ENCODE peak calls at places on chromosomes 6 and 20, in eight cellular contexts. E is tibial nerve, N is A549, Y is sigmoid colon, J is SK-N-SH, K is HepG2, M is upper lobe of left lung, O is K562. P is an unnamed sample.

GRCh38 chr6:40328376-40328987 is 258.7 kb downstream of the LRFN2 start:
- DNase-seq in J (peak), K (no peak), N (peak), Y (no peak), M (peak), O (peak), E (no peak), P (peak)

GRCh38 chr6:1527098-1527497 is 82.6 kb upstream of the FOXC1 start:
- DNase-seq in J (no peak), O (no peak), Y (no peak), K (no peak), N (no peak), E (peak), M (peak), P (peak)

GRCh38 chr20:24990810-24991252 is 1.7 kb downstream of the APMAP start:
- DNase-seq in N (no peak), K (no peak), M (peak), J (no peak), Y (peak), O (no peak), E (no peak), P (no peak)

GRCh38 chr6:159977242-159978214 is 8.6 kb downstream of the IGF2R start:
- DNase-seq in E (peak), K (no peak), Y (peak), O (no peak), J (no peak), M (peak), N (no peak), P (no peak)

GRCh38 chr20:1944345-1945099 is 49.3 kb downstream of the SIRPA start:
- DNase-seq in N (no peak), E (no peak), K (no peak), O (no peak), Y (peak), M (peak), J (no peak), P (no peak)

GRCh38 chr6:72950114-72950860 is 275.0 kb downstream of the KHDC1L start:
- DNase-seq in N (peak), K (peak), E (no peak), Y (no peak), O (no peak), J (no peak), M (no peak), P (no peak)

GRCh38 chr6:87336367-87336766 is 7.3 kb upstream of the GJB7 start:
- DNase-seq in Y (no peak), J (no peak), M (no peak), N (no peak), K (no peak), O (peak), E (no peak), P (no peak)

GRCh38 chr20:62823688-62824475 is 7.0 kb downstream of the COL9A3 start:
- DNase-seq in M (no peak), E (no peak), O (no peak), J (no peak), K (no peak), Y (no peak), N (no peak), P (no peak)

GRCh38 chr20:45044084-45044573 is 56.8 kb downstream of the KCNS1 start:
- DNase-seq in N (peak), Y (no peak), E (peak), K (peak), O (peak), J (peak), M (peak), P (peak)

GRCh38 chr6:166121721-166122120 is 45.9 kb downstream of the TBXT start:
- DNase-seq in J (no peak), M (no peak), O (no peak), K (no peak), E (no peak), Y (no peak), N (no peak), P (no peak)

GRCh38 chr6:29723666-29724588 is 693 bp downstream of the HLA-F start:
- DNase-seq in Y (no peak), N (no peak), J (peak), O (peak), K (no peak), E (peak), M (peak), P (peak)

GRCh38 chr6:114000066-114000465 is 29.1 kb upstream of the HDAC2 start:
- DNase-seq in J (no peak), N (no peak), O (no peak), K (no peak), E (no peak), Y (no peak), M (no peak), P (no peak)

GRCh38 chr20:51854912-51855311 is 52.6 kb upstream of the SALL4 start:
- DNase-seq in Y (no peak), K (no peak), O (no peak), M (no peak), J (no peak), E (no peak), N (no peak), P (no peak)

GRCh38 chr6:40957616-40958492 is 81.2 kb downstream of the UNC5CL start:
- DNase-seq in J (no peak), Y (no peak), O (no peak), E (no peak), N (peak), M (no peak), K (peak), P (no peak)

GRCh38 chr6:7241709-7242645 is 71.0 kb downstream of the SSR1 start:
- DNase-seq in Y (no peak), O (no peak), M (peak), N (no peak), K (peak), J (no peak), E (no peak), P (peak)

GRCh38 chr20:22700387-22700786 is 116.0 kb upstream of the FOXA2 start:
- DNase-seq in M (no peak), N (no peak), K (no peak), J (no peak), Y (no peak), O (no peak), E (no peak), P (no peak)

GRCh38 chr6:11773581-11773980 is 5.0 kb downstream of the ADTRP start:
- DNase-seq in N (no peak), J (no peak), O (no peak), E (no peak), Y (no peak), M (no peak), K (no peak), P (no peak)

GRCh38 chr20:53738039-53738944 is 144.7 kb upstream of the ZNF217 start:
- DNase-seq in E (peak), Y (no peak), N (peak), O (peak), K (peak), M (peak), J (peak), P (peak)

GRCh38 chr6:16658661-16659060 is 102.6 kb downstream of the ATXN1 start:
- DNase-seq in J (no peak), O (no peak), N (no peak), K (no peak), Y (no peak), M (no peak), E (no peak), P (no peak)

GRCh38 chr6:33053230-33053629 is 20.2 kb downstream of the HLA-DPA1 start:
- DNase-seq in E (no peak), J (no peak), Y (no peak), M (no peak), K (peak), N (no peak), O (no peak), P (no peak)

GRCh38 chr6:18350271-18350670 is 36.9 kb upstream of the RNF144B start:
- DNase-seq in J (no peak), N (no peak), O (no peak), K (no peak), Y (no peak), E (no peak), M (peak), P (no peak)

GRCh38 chr6:159826968-159827647 is 27.0 kb downstream of the PNLDC1 start:
- DNase-seq in Y (no peak), N (no peak), O (no peak), K (no peak), E (no peak), M (no peak), J (no peak), P (no peak)

GRCh38 chr6:67450641-67451040 is 1184.4 kb upstream of the ADGRB3 start:
- DNase-seq in M (no peak), K (no peak), Y (no peak), N (no peak), E (no peak), J (no peak), O (no peak), P (no peak)

GRCh38 chr6:149079456-149079855 is 238.1 kb upstream of the TAB2 start:
- DNase-seq in E (no peak), J (no peak), M (no peak), N (no peak), K (no peak), O (no peak), Y (no peak), P (no peak)

GRCh38 chr20:63172726-63173125 is 43.2 kb downstream of the YTHDF1 start:
- DNase-seq in N (no peak), M (no peak), O (peak), E (no peak), J (no peak), K (peak), Y (no peak), P (no peak)

GRCh38 chr6:16762265-16762546 is 946 bp upstream of the ATXN1 start:
- DNase-seq in M (no peak), Y (no peak), O (no peak), K (no peak), E (no peak), N (peak), J (no peak), P (no peak)

GRCh38 chr20:18466894-18467678 is at the start of the genes DZANK1 and POLR3F:
- DNase-seq in K (peak), Y (peak), O (peak), J (peak), N (peak), M (peak), E (peak), P (peak)

GRCh38 chr6:155909710-155910109 is 454.1 kb upstream of the NOX3 start:
- DNase-seq in O (no peak), J (no peak), E (no peak), N (no peak), M (no peak), K (no peak), Y (no peak), P (no peak)

GRCh38 chr6:80639243-80639642 is 532.8 kb downstream of the BCKDHB start:
- DNase-seq in O (no peak), N (no peak), E (no peak), J (no peak), K (no peak), Y (no peak), M (no peak), P (no peak)

GRCh38 chr20:24835195-24835594 is 113.9 kb upstream of the CST7 start:
- DNase-seq in O (no peak), K (no peak), E (no peak), Y (no peak), J (no peak), N (no peak), M (no peak), P (no peak)

GRCh38 chr6:54697423-54697822 is 149.1 kb upstream of the FAM83B start:
- DNase-seq in O (no peak), M (no peak), K (no peak), J (no peak), N (no peak), Y (no peak), E (no peak), P (no peak)

GRCh38 chr6:121879149-121879548 is 443.7 kb downstream of the GJA1 start:
- DNase-seq in K (no peak), Y (no peak), M (no peak), N (no peak), E (no peak), J (no peak), O (no peak), P (no peak)

GRCh38 chr20:63794614-63795013 is 36.5 kb downstream of the ZBTB46 start:
- DNase-seq in M (no peak), O (no peak), J (no peak), Y (no peak), K (no peak), E (no peak), N (no peak), P (peak)

GRCh38 chr6:23176471-23176870 is 607.1 kb downstream of the HDGFL1 start:
- DNase-seq in E (no peak), J (no peak), K (no peak), N (no peak), Y (no peak), M (no peak), O (no peak), P (no peak)

GRCh38 chr20:39823239-39823638 is 861.1 kb downstream of the DHX35 start:
- DNase-seq in N (no peak), J (no peak), M (no peak), K (no peak), Y (no peak), E (no peak), O (no peak), P (no peak)

GRCh38 chr6:128394171-128394570 is 126.2 kb downstream of the PTPRK start:
- DNase-seq in M (no peak), J (no peak), N (no peak), E (no peak), Y (no peak), K (no peak), O (no peak), P (no peak)

GRCh38 chr6:115945806-115946205 is 114.9 kb downstream of the FRK start:
- DNase-seq in J (no peak), M (no peak), Y (no peak), N (no peak), O (no peak), K (no peak), E (no peak), P (no peak)
- TF ChIP-seq EP300 in J (no peak), M (no peak), Y (no peak), N (no peak), O (no peak), K (no peak), E (no peak), P (no peak)

GRCh38 chr6:36731622-36732310 is 34.1 kb downstream of the RAB44 start:
- DNase-seq in O (no peak), N (no peak), Y (peak), M (no peak), K (no peak), J (no peak), E (no peak), P (no peak)

GRCh38 chr6:36733300-36733699 is 35.7 kb downstream of the RAB44 start:
- DNase-seq in O (no peak), E (no peak), N (no peak), Y (no peak), M (no peak), J (no peak), K (no peak), P (no peak)

GRCh38 chr6:36735110-36735971 is 37.7 kb downstream of the RAB44 start:
- DNase-seq in Y (peak), E (peak), N (no peak), O (no peak), K (no peak), M (peak), J (no peak), P (peak)

GRCh38 chr6:36737043-36737785 is 39.6 kb downstream of the RAB44 start:
- DNase-seq in K (no peak), E (no peak), O (no peak), N (no peak), Y (no peak), M (no peak), J (no peak), P (no peak)

DNA sequence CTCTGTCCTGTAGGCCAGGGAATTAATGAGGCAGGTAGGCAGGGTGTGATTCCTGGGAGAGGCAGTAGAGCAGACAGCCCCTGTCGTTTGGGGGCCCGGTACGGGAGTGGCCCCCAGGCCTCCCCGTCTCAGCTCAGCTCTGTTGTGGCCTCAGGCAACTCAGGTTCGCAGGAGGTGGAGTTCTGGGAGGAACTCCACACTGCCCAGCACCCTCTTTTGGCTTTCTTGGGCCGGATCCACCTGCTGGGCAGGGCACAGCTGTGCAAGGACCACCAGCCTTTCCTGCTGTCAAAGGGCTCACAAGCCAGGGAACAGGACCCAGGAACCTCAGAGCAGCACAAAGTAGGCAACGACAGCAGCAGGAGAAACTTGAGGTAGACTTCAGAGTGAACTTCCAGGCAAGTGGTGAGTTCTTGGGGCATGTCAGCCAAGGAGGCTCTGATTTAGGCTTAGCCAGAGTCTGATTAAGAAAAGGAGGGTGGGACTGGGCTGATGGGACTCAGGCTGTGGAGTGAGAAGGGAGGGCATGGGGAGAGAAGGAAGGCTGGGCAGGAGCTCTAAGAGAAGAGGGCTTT is 36.9 kb downstream of the RAB44 start:
- DNase-seq in M (no peak), J (no peak), O (no peak), K (no peak), E (no peak), Y (no peak), N (no peak), P (no peak)
- H3K4me3 ChIP-seq in M (peak), J (no peak), O (no peak), K (no peak), E (no peak), Y (peak), N (no peak), P (no peak)

DNA sequence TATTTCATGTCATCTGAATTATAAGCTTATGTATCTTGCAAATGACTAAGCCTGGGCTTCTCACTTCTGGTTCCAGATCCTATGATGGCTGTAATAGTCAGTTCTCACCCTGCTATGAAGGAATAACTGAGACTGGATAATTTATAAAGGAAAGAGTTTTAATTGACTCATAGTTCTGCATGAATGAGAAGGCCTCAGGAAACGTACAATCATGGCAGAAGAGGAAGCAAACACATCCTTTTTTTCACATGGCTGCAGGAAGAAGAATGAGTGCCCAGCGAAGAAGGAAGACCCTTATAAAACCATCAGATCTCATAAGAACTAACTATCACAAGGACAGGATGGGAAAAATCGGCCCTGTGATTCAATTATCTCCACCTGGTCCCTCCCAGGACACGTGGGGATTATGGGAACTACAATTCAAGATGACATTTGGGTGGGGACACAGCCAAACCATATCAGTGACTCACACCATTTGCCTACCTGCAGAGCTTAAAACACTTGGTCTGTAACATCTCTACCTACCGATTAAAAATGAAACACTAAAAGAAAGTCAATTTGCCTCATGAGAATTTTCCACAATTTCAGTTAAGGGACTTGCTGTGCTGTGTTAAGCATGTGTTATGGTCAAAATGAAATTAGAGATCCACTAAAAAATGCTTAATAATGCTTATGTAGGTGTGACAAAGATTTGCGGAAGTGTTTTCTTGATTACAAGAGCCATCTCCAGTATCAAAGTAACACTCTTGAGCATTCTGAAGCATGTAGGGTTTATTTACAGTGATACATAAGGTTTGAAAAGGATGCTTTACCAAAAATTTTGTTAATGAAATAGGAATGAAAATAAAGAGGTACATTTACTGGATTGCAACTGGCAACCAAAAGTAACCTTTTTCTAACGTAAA is 2.2 kb upstream of the RWDD1 start:
- DNase-seq in O (no peak), J (no peak), K (no peak), N (no peak), M (no peak), E (no peak), Y (no peak), P (no peak)
- TF ChIP-seq EP300 in O (peak), J (no peak), K (no peak), N (no peak), M (no peak), E (no peak), Y (no peak), P (no peak)

GRCh38 chr6:37225350-37226169 is 32.0 kb upstream of the TBC1D22B start:
- DNase-seq in M (no peak), J (no peak), Y (no peak), K (no peak), O (no peak), N (no peak), E (no peak), P (no peak)

GRCh38 chr6:37218501-37218900 is 39.1 kb upstream of the TBC1D22B start:
- DNase-seq in N (no peak), Y (no peak), M (no peak), J (no peak), K (no peak), O (no peak), E (no peak), P (no peak)

GRCh38 chr6:37222125-37222967 is 35.2 kb upstream of the TBC1D22B start:
- DNase-seq in N (peak), K (peak), O (peak), J (peak), E (no peak), M (peak), Y (peak), P (peak)

GRCh38 chr6:37221585-37222124 is 35.9 kb upstream of the TBC1D22B start:
- DNase-seq in M (no peak), K (no peak), J (no peak), Y (no peak), O (no peak), N (no peak), E (no peak), P (no peak)

GRCh38 chr6:37222992-37223391 is 34.6 kb upstream of the TBC1D22B start:
- DNase-seq in K (no peak), M (no peak), Y (no peak), E (no peak), O (no peak), N (no peak), J (no peak), P (no peak)
- H3K4me3 ChIP-seq in K (peak), M (peak), Y (peak), E (peak), O (peak), N (peak), J (peak), P (peak)

DNA sequence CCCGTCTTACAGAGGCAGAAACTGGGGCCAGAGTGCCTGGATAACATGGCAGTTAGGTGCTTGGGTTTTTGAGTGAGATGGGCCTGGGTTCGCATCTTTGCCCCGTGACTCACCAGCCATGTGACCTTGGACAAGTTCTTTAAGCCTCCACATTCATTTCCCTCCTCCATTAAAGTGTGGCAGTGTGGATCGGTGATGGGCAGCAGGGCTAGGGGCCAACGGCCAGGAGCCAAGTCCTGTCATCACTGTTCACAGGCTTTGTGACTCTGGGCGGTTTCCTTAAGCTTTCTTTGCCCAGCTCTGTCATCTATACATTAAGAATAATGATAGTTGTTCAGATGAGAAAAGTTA is 85.5 kb upstream of the PMEPA1 start:
- DNase-seq in J (no peak), Y (no peak), N (no peak), M (no peak), E (no peak), O (no peak), K (peak), P (no peak)
- TF ChIP-seq EP300 in J (no peak), Y (no peak), N (no peak), M (no peak), E (no peak), O (no peak), K (no peak), P (no peak)

GRCh38 chr6:27754408-27754782 is 157.8 kb downstream of the OR2B2 start:
- DNase-seq in K (no peak), E (no peak), J (no peak), Y (no peak), N (no peak), M (no peak), O (no peak), P (no peak)
- H3K4me3 ChIP-seq in K (peak), E (peak), J (peak), Y (peak), N (peak), M (peak), O (peak), P (peak)

GRCh38 chr20:35317416-35317815 is 25.2 kb upstream of the FAM83C start:
- DNase-seq in N (no peak), O (no peak), J (no peak), Y (no peak), E (no peak), K (no peak), M (no peak), P (no peak)

GRCh38 chr20:35320396-35321126 is 28.3 kb upstream of the FAM83C start:
- DNase-seq in O (no peak), Y (no peak), J (no peak), M (no peak), K (peak), N (no peak), E (no peak), P (no peak)

GRCh38 chr20:35319206-35320197 is 27.3 kb upstream of the FAM83C start:
- DNase-seq in E (no peak), O (peak), K (no peak), M (no peak), Y (no peak), J (no peak), N (peak), P (no peak)

GRCh38 chr20:35316086-35316485 is 23.9 kb upstream of the FAM83C start:
- DNase-seq in Y (no peak), E (no peak), N (no peak), O (no peak), J (no peak), K (no peak), M (no peak), P (no peak)

GRCh38 chr20:35318502-35319157 is 26.4 kb upstream of the FAM83C start:
- DNase-seq in J (no peak), E (no peak), M (peak), O (no peak), N (peak), K (peak), Y (no peak), P (peak)
- TF ChIP-seq EP300 in J (peak), E (no peak), M (peak), O (no peak), N (peak), K (peak), Y (no peak), P (no peak)